ENCODE peak calls at places on chromosomes 3 and 15, in six cellular contexts. J, P, N, L, S and B are unnamed samples.

GRCh38 chr3:120497813-120498212 is 47.0 kb upstream of the FSTL1 start:
- DNase-seq in P (peak), L (no peak), J (no peak), N (no peak), S (no peak), B (no peak)

GRCh38 chr15:81869161-81869928 is 176.5 kb downstream of the MEX3B start:
- DNase-seq in S (no peak), P (no peak), N (peak), J (no peak), L (no peak), B (no peak)

GRCh38 chr3:11600501-11601282 is 43.0 kb downstream of the VGLL4 start:
- DNase-seq in L (peak), S (peak), P (peak), J (no peak), N (peak), B (peak)

GRCh38 chr3:39327746-39328349 is 1.7 kb upstream of the CCR8 start:
- DNase-seq in S (no peak), N (no peak), L (no peak), J (peak), P (no peak), B (no peak)

GRCh38 chr3:127757979-127758378 is 64.3 kb downstream of the MGLL start:
- DNase-seq in P (no peak), S (no peak), L (no peak), J (no peak), N (no peak), B (no peak)

GRCh38 chr3:142866841-142867631 is 21.8 kb downstream of the PCOLCE2 start:
- DNase-seq in P (peak), J (no peak), L (peak), S (peak), N (no peak), B (no peak)

GRCh38 chr3:13318626-13319470 is 101.3 kb downstream of the NUP210 start:
- DNase-seq in N (no peak), J (no peak), P (no peak), L (no peak), S (no peak), B (no peak)

GRCh38 chr3:171770689-171771620 is 39.3 kb downstream of the PLD1 start:
- DNase-seq in J (no peak), N (peak), P (peak), L (peak), S (peak), B (peak)

GRCh38 chr15:23869391-23869790 is 182.3 kb upstream of the NDN start:
- DNase-seq in L (peak), S (no peak), N (no peak), J (no peak), P (peak), B (peak)